ENCODE peak calls at places on chromosome 12, in nine cellular contexts. O, X, W, T, Y, V, G, B and D are unnamed samples.

GRCh38 chr12:89947437-89948265 is 239.0 kb upstream of the ATP2B1 start:
- DNase-seq in V (no peak), B (no peak), X (peak; percentile 78), Y (no peak), W (no peak), O (no peak), T (no peak), G (no peak), D (no peak)

GRCh38 chr12:131077931-131078391 is 124.3 kb downstream of the ADGRD1 start:
- DNase-seq in G (no peak), O (no peak), T (no peak), W (no peak), V (no peak), B (no peak), X (no peak), Y (peak; percentile 31), D (no peak)

GRCh38 chr12:113468365-113469223 is 3.1 kb downstream of the LHX5 start:
- DNase-seq in T (no peak), V (no peak), G (no peak), O (no peak), W (peak; percentile 91), X (no peak), B (no peak), Y (no peak), D (no peak)

GRCh38 chr12:52279683-52280318 is 5.4 kb downstream of the KRT86 start:
- DNase-seq in V (no peak), W (peak; percentile 46), G (no peak), T (no peak), B (no peak), O (no peak), Y (no peak), X (no peak), D (no peak)

GRCh38 chr12:98998697-98999299 is 353.7 kb downstream of the APAF1 start:
- DNase-seq in G (no peak), X (no peak), V (no peak), O (peak; percentile 21), Y (no peak), B (no peak), T (no peak), W (peak; percentile 45), D (no peak)

GRCh38 chr12:102024765-102025164 is 37.0 kb downstream of the WASHC3 start:
- DNase-seq in V (no peak), B (no peak), G (no peak), Y (no peak), O (no peak), T (no peak), X (no peak), W (no peak), D (no peak)

GRCh38 chr12:104480826-104481457 is 24.2 kb downstream of the CHST11 start:
- DNase-seq in T (peak; percentile 43), W (no peak), Y (peak; percentile 78), G (peak; percentile 46), O (no peak), B (peak; percentile 85), X (no peak), V (no peak), D (no peak)

GRCh38 chr12:2239376-2240010 is 186.7 kb downstream of the CACNA1C start:
- DNase-seq in B (no peak), G (peak; percentile 63), W (no peak), T (no peak), O (no peak), X (no peak), Y (no peak), V (no peak), D (no peak)

GRCh38 chr12:54495327-54495726 is 2.2 kb upstream of the NCKAP1L start:
- DNase-seq in V (no peak), X (no peak), G (no peak), B (no peak), Y (no peak), O (no peak), W (no peak), T (no peak), D (no peak)

GRCh38 chr12:75508159-75508558 is 3.2 kb downstream of the KRR1 start:
- DNase-seq in Y (no peak), W (no peak), B (no peak), T (no peak), X (no peak), V (no peak), G (no peak), O (no peak), D (no peak)

GRCh38 chr12:75511116-75512048 is at the start of gene KRR1:
- DNase-seq in B (peak; percentile 94), G (peak; percentile 90), V (peak; percentile 74), O (peak; percentile 98), Y (peak; percentile 90), X (peak; percentile 97), W (peak; percentile 97), T (peak; percentile 94), D (peak; percentile 86)

GRCh38 chr12:75505706-75506312 is 5.6 kb downstream of the KRR1 start:
- DNase-seq in B (no peak), X (no peak), W (no peak), O (peak; percentile 9), Y (no peak), V (no peak), T (no peak), G (no peak), D (no peak)

GRCh38 chr12:75503866-75504265 is 7.5 kb downstream of the KRR1 start:
- DNase-seq in W (no peak), O (no peak), B (no peak), Y (no peak), V (no peak), G (no peak), X (no peak), T (no peak), D (no peak)

DNA sequence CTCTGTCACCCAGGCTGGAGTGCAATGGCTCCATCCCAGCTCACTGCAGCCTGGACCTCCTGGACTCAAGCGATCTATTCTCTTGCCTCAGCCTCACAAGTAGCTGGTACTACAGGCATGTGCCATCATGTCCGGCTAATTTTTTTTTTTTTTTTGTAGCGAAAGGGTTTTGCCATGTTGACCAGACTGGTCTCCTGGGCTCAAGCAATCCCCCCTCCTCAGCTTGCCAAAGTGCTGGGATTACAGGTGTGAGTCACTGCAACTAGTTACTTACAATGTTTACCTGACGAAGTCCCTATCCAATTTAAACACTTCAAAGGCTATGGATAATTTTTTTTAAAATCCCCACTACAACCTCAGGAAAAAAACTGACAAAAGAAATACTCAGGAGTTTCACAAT is 1.8 kb downstream of the KRR1 start:
- DNase-seq in B (no peak), G (no peak), W (no peak), Y (no peak), T (no peak), V (no peak), O (no peak), X (no peak), D (no peak)
- H3K4me3 ChIP-seq in B (no peak overlapping the region), G (peak overlapping the region; percentile 83), W (peak overlapping the region; percentile 89), Y (no peak overlapping the region), T (no peak overlapping the region), V (no peak overlapping the region), O (peak overlapping the region; percentile 89), X (peak overlapping the region; percentile 86), D (no peak overlapping the region)

DNA sequence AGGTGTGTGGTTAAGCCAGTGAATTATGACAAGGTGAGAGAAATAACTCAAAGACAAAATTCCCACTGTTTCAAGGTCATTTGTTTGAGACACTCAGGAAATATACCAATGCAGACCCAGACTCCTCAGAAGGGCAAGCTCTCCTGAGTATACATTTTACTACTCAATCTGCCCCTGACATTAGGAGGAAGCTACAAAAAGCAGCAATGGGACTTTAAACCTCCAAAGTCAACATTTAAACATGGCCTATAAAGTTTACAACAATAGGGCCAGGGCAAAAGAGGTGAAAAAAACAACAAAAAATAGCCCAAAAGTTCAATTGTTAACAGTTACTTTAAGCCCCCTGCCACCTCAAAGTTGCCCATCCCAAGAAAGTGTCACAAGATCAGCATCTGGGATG is 19.5 kb upstream of the PEX5 start:
- DNase-seq in X (no peak), G (no peak), T (no peak), O (no peak), B (no peak), W (no peak), V (no peak), Y (no peak), D (no peak)
- H3K9me3 ChIP-seq in X (peaks cover 23% of the 10 kb centered on the region), G (peaks cover 42% of the 10 kb centered on the region), T (peaks cover 24% of the 10 kb centered on the region), O (peaks cover 59% of the 10 kb centered on the region), B (peaks cover 48% of the 10 kb centered on the region), W (peaks cover 38% of the 10 kb centered on the region), V (no peaks in the 10 kb centered on the region), Y (peaks cover 31% of the 10 kb centered on the region), D (no peaks in the 10 kb centered on the region)

DNA sequence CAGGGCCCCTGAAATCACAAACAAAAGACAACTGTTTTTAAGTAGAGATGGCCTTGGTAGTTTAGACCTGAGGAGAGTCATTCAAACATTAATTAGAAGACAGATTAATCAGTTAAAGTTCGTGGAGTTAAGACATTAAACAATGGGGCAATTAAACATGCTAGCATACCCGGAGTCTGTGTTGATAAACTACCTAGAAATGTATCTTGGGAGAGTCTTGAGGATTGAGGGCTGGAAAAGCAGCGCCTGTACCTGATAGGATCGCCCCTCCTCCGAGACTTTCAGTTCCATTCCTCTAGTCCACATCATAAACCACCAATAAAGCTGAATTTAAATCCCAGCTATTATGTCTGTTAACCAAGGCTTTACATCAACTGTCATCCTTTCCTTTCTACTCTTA is 1.0 kb upstream of the KRAS start:
- DNase-seq in X (no peak), W (no peak), V (no peak), O (no peak), T (no peak), B (no peak), G (no peak), Y (no peak), D (no peak)
- H3K4me3 ChIP-seq in X (peak overlapping the region; percentile 86), W (peak overlapping the region; percentile 96), V (peak overlapping the region; percentile 45), O (peak overlapping the region; percentile 75), T (peak overlapping the region; percentile 98), B (peak overlapping the region; percentile 78), G (peak overlapping the region; percentile 95), Y (peak overlapping the region; percentile 92), D (peak overlapping the region; percentile 81)

GRCh38 chr12:34376133-34376799 is 354.0 kb downstream of the ALG10 start:
- DNase-seq in V (no peak), X (no peak), W (no peak), G (no peak), B (no peak), T (no peak), Y (no peak), O (no peak), D (no peak)

GRCh38 chr12:34371050-34371449 is 348.8 kb downstream of the ALG10 start:
- DNase-seq in Y (no peak), V (no peak), T (no peak), B (no peak), G (no peak), X (no peak), W (no peak), O (no peak), D (no peak)

GRCh38 chr12:34372003-34372402 is 349.7 kb downstream of the ALG10 start:
- DNase-seq in W (no peak), B (no peak), G (no peak), V (no peak), Y (no peak), X (no peak), O (no peak), T (no peak), D (no peak)

GRCh38 chr12:34377243-34378035 is 355.1 kb downstream of the ALG10 start:
- DNase-seq in Y (no peak), W (no peak), T (no peak), X (no peak), V (no peak), B (no peak), G (no peak), O (no peak), D (no peak)

DNA sequence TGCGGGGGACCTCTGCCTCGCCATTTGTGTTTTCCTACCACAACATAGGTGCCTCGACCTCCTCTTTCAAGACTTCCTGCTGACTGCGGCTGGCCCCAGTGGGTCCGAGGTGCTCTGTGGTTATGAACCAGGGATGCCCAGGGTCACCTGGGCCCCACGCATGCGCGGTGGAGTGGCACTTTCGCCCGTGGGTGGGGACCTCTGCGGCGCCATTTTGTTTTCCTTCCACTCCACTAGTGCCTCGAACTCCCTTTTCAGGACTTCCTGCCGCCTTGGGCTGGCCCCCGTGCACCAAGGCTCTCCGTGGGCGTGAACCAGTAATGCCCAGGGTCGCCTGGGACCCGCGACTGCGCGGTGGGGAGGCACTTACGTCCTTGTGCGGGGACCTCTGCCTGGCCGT is 351.6 kb downstream of the ALG10 start:
- DNase-seq in O (no peak), V (no peak), X (no peak), W (no peak), T (no peak), G (no peak), B (no peak), Y (no peak), D (no peak)
- H3K9me3 ChIP-seq in O (no peaks in the 10 kb centered on the region), V (no peaks in the 10 kb centered on the region), X (peaks cover 100% of the 10 kb centered on the region), W (no peaks in the 10 kb centered on the region), T (peaks cover 51% of the 10 kb centered on the region), G (peaks cover 95% of the 10 kb centered on the region), B (peaks cover 99% of the 10 kb centered on the region), Y (peaks cover 26% of the 10 kb centered on the region), D (peaks cover 13% of the 10 kb centered on the region)